ENCODE peak calls at places on chromosome 19, in nine cellular contexts. One of them, this sample, is unnamed.

GRCh38 chr19:33412617-33413425 is 39.3 kb downstream of the CEBPG start:
- DNase-seq in neuronal stem cell: no peak
- DNase-seq in neural progenitor cell: no peak
- DNase-seq in tibial artery: no peak
- DNase-seq in mesenchymal stem cell: no peak
- DNase-seq in heart right ventricle: no peak
- DNase-seq in CD8-positive, alpha-beta memory T cell: peak; percentile 34
- DNase-seq in RWPE1: no peak
- DNase-seq in substantia nigra: no peak
- DNase-seq in this sample: peak; percentile 27

GRCh38 chr19:2333807-2334211 is 5.3 kb downstream of the SPPL2B start:
- DNase-seq in substantia nigra: no peak
- DNase-seq in RWPE1: no peak
- DNase-seq in mesenchymal stem cell: no peak
- DNase-seq in neuronal stem cell: no peak
- DNase-seq in CD8-positive, alpha-beta memory T cell: no peak
- DNase-seq in tibial artery: no peak
- DNase-seq in neural progenitor cell: no peak
- DNase-seq in heart right ventricle: no peak
- DNase-seq in this sample: no peak

GRCh38 chr19:7907544-7907943 is 3.9 kb downstream of the MAP2K7 start:
- DNase-seq in tibial artery: no peak
- DNase-seq in substantia nigra: no peak
- DNase-seq in neuronal stem cell: no peak
- DNase-seq in RWPE1: no peak
- DNase-seq in neural progenitor cell: no peak
- DNase-seq in mesenchymal stem cell: no peak
- DNase-seq in heart right ventricle: no peak
- DNase-seq in CD8-positive, alpha-beta memory T cell: no peak
- DNase-seq in this sample: no peak

GRCh38 chr19:2266183-2266993 is 10.2 kb upstream of the JSRP1 start:
- DNase-seq in neuronal stem cell: no peak
- DNase-seq in tibial artery: peak; percentile 92
- DNase-seq in CD8-positive, alpha-beta memory T cell: no peak
- DNase-seq in mesenchymal stem cell: peak; percentile 52
- DNase-seq in heart right ventricle: peak; percentile 88
- DNase-seq in RWPE1: no peak
- DNase-seq in substantia nigra: peak; percentile 58
- DNase-seq in neural progenitor cell: no peak
- DNase-seq in this sample: peak; percentile 20

GRCh38 chr19:2494084-2494446 is 18.1 kb downstream of the GADD45B start:
- DNase-seq in tibial artery: no peak
- DNase-seq in neuronal stem cell: no peak
- DNase-seq in heart right ventricle: no peak
- DNase-seq in CD8-positive, alpha-beta memory T cell: no peak
- DNase-seq in neural progenitor cell: no peak
- DNase-seq in mesenchymal stem cell: peak; percentile 86
- DNase-seq in RWPE1: no peak
- DNase-seq in substantia nigra: no peak
- DNase-seq in this sample: peak; percentile 57

GRCh38 chr19:4536798-4537197 is 1.8 kb upstream of the PLIN5 start:
- DNase-seq in RWPE1: no peak
- DNase-seq in neural progenitor cell: no peak
- DNase-seq in tibial artery: no peak
- DNase-seq in neuronal stem cell: no peak
- DNase-seq in CD8-positive, alpha-beta memory T cell: no peak
- DNase-seq in heart right ventricle: no peak
- DNase-seq in substantia nigra: no peak
- DNase-seq in mesenchymal stem cell: no peak
- DNase-seq in this sample: no peak

GRCh38 chr19:543912-544608 is at the start of gene GZMM:
- DNase-seq in mesenchymal stem cell: no peak
- DNase-seq in substantia nigra: no peak
- DNase-seq in CD8-positive, alpha-beta memory T cell: peak; percentile 91
- DNase-seq in RWPE1: no peak
- DNase-seq in tibial artery: no peak
- DNase-seq in neural progenitor cell: no peak
- DNase-seq in neuronal stem cell: no peak
- DNase-seq in heart right ventricle: no peak
- DNase-seq in this sample: no peak

GRCh38 chr19:7913652-7914051 is 978 bp upstream of the TGFBR3L start:
- DNase-seq in CD8-positive, alpha-beta memory T cell: no peak
- DNase-seq in neural progenitor cell: no peak
- DNase-seq in neuronal stem cell: no peak
- DNase-seq in RWPE1: no peak
- DNase-seq in mesenchymal stem cell: no peak
- DNase-seq in heart right ventricle: no peak
- DNase-seq in substantia nigra: no peak
- DNase-seq in tibial artery: no peak
- DNase-seq in this sample: no peak

GRCh38 chr19:14941189-14941588 is at the start of gene OR7C2:
- DNase-seq in heart right ventricle: no peak
- DNase-seq in neuronal stem cell: no peak
- DNase-seq in mesenchymal stem cell: no peak
- DNase-seq in tibial artery: no peak
- DNase-seq in substantia nigra: no peak
- DNase-seq in CD8-positive, alpha-beta memory T cell: no peak
- DNase-seq in neural progenitor cell: no peak
- DNase-seq in RWPE1: no peak
- DNase-seq in this sample: no peak

GRCh38 chr19:14944456-14944855 is 3.2 kb downstream of the OR7C2 start:
- DNase-seq in mesenchymal stem cell: no peak
- DNase-seq in heart right ventricle: no peak
- DNase-seq in tibial artery: no peak
- DNase-seq in neuronal stem cell: no peak
- DNase-seq in neural progenitor cell: no peak
- DNase-seq in substantia nigra: no peak
- DNase-seq in CD8-positive, alpha-beta memory T cell: no peak
- DNase-seq in RWPE1: no peak
- DNase-seq in this sample: no peak

GRCh38 chr19:14940266-14940665 is 1.0 kb upstream of the OR7C2 start:
- DNase-seq in CD8-positive, alpha-beta memory T cell: no peak
- DNase-seq in neuronal stem cell: no peak
- DNase-seq in neural progenitor cell: no peak
- DNase-seq in RWPE1: no peak
- DNase-seq in heart right ventricle: no peak
- DNase-seq in mesenchymal stem cell: no peak
- DNase-seq in substantia nigra: no peak
- DNase-seq in tibial artery: no peak
- DNase-seq in this sample: no peak

GRCh38 chr19:14943601-14944000 is 2.3 kb downstream of the OR7C2 start:
- DNase-seq in tibial artery: no peak
- DNase-seq in neuronal stem cell: no peak
- DNase-seq in neural progenitor cell: no peak
- DNase-seq in RWPE1: peak; percentile 12
- DNase-seq in CD8-positive, alpha-beta memory T cell: no peak
- DNase-seq in substantia nigra: no peak
- DNase-seq in mesenchymal stem cell: no peak
- DNase-seq in heart right ventricle: no peak
- DNase-seq in this sample: no peak
- H3K27ac ChIP-seq in tibial artery: no peak overlapping the region
- H3K27ac ChIP-seq in neuronal stem cell: no peak overlapping the region
- H3K27ac ChIP-seq in neural progenitor cell: no peak overlapping the region
- H3K27ac ChIP-seq in RWPE1: no peak overlapping the region
- H3K27ac ChIP-seq in CD8-positive, alpha-beta memory T cell: no peak overlapping the region
- H3K27ac ChIP-seq in substantia nigra: no peak overlapping the region
- H3K27ac ChIP-seq in mesenchymal stem cell: no peak overlapping the region
- H3K27ac ChIP-seq in heart right ventricle: no peak overlapping the region
- H3K27ac ChIP-seq in this sample: no peak overlapping the region

GRCh38 chr19:11986754-11987153 is 21.9 kb downstream of the ZNF763 start:
- DNase-seq in substantia nigra: no peak
- DNase-seq in neural progenitor cell: no peak
- DNase-seq in RWPE1: no peak
- DNase-seq in heart right ventricle: no peak
- DNase-seq in mesenchymal stem cell: no peak
- DNase-seq in neuronal stem cell: no peak
- DNase-seq in CD8-positive, alpha-beta memory T cell: no peak
- DNase-seq in tibial artery: no peak
- DNase-seq in this sample: no peak

GRCh38 chr19:11978492-11979100 is 13.8 kb downstream of the ZNF763 start:
- DNase-seq in RWPE1: no peak
- DNase-seq in neural progenitor cell: no peak
- DNase-seq in substantia nigra: no peak
- DNase-seq in heart right ventricle: no peak
- DNase-seq in CD8-positive, alpha-beta memory T cell: no peak
- DNase-seq in neuronal stem cell: no peak
- DNase-seq in tibial artery: no peak
- DNase-seq in mesenchymal stem cell: no peak
- DNase-seq in this sample: no peak

GRCh38 chr19:11984986-11985385 is 20.1 kb downstream of the ZNF763 start:
- DNase-seq in neuronal stem cell: no peak
- DNase-seq in neural progenitor cell: peak; percentile 68
- DNase-seq in CD8-positive, alpha-beta memory T cell: no peak
- DNase-seq in RWPE1: no peak
- DNase-seq in tibial artery: no peak
- DNase-seq in substantia nigra: no peak
- DNase-seq in heart right ventricle: no peak
- DNase-seq in mesenchymal stem cell: no peak
- DNase-seq in this sample: no peak

GRCh38 chr19:11979527-11979926 is 14.7 kb downstream of the ZNF763 start:
- DNase-seq in heart right ventricle: no peak
- DNase-seq in substantia nigra: no peak
- DNase-seq in tibial artery: no peak
- DNase-seq in CD8-positive, alpha-beta memory T cell: no peak
- DNase-seq in neuronal stem cell: no peak
- DNase-seq in neural progenitor cell: no peak
- DNase-seq in RWPE1: no peak
- DNase-seq in mesenchymal stem cell: no peak
- DNase-seq in this sample: no peak

DNA sequence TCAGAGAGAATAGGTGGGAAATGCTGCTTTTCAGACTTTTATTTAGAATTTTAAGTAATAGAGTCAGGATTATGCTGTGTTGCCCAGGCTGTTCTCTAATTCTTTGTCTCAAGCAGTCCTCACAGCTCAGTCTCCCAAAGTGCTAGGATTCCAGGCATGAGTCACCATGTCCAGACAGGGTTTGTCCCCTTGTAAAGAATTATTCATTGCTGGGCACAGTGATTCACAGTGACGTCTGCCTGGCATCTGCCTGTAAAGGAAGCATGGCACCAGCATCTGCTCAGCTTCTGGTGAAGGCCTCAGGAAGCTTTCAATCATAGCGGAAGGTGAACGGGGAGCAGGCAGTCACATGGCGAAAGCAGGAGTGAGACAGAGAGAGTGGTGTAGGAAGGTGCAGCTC is 17.7 kb downstream of the ZNF763 start:
- DNase-seq in tibial artery: no peak
- DNase-seq in RWPE1: peak; percentile 30
- DNase-seq in heart right ventricle: no peak
- DNase-seq in mesenchymal stem cell: no peak
- DNase-seq in neuronal stem cell: no peak
- DNase-seq in CD8-positive, alpha-beta memory T cell: no peak
- DNase-seq in neural progenitor cell: no peak
- DNase-seq in substantia nigra: no peak
- DNase-seq in this sample: no peak
- H3K27ac ChIP-seq in tibial artery: no peak overlapping the region
- H3K27ac ChIP-seq in RWPE1: peak overlapping the region; percentile 52
- H3K27ac ChIP-seq in heart right ventricle: no peak overlapping the region
- H3K27ac ChIP-seq in mesenchymal stem cell: no peak overlapping the region
- H3K27ac ChIP-seq in neuronal stem cell: no peak overlapping the region
- H3K27ac ChIP-seq in CD8-positive, alpha-beta memory T cell: no peak overlapping the region
- H3K27ac ChIP-seq in neural progenitor cell: no peak overlapping the region
- H3K27ac ChIP-seq in substantia nigra: no peak overlapping the region
- H3K27ac ChIP-seq in this sample: no peak overlapping the region

GRCh38 chr19:13083627-13084026 is 19.0 kb downstream of the LYL1 start:
- DNase-seq in RWPE1: no peak
- DNase-seq in heart right ventricle: no peak
- DNase-seq in CD8-positive, alpha-beta memory T cell: no peak
- DNase-seq in neuronal stem cell: no peak
- DNase-seq in tibial artery: no peak
- DNase-seq in neural progenitor cell: no peak
- DNase-seq in mesenchymal stem cell: no peak
- DNase-seq in substantia nigra: no peak
- DNase-seq in this sample: no peak

GRCh38 chr19:13082192-13083007 is 20.3 kb downstream of the LYL1 start:
- DNase-seq in tibial artery: no peak
- DNase-seq in mesenchymal stem cell: peak; percentile 82
- DNase-seq in neural progenitor cell: peak; percentile 74
- DNase-seq in CD8-positive, alpha-beta memory T cell: no peak
- DNase-seq in substantia nigra: no peak
- DNase-seq in neuronal stem cell: no peak
- DNase-seq in RWPE1: no peak
- DNase-seq in heart right ventricle: no peak
- DNase-seq in this sample: no peak

GRCh38 chr19:13085673-13086072 is 17.0 kb downstream of the LYL1 start:
- DNase-seq in RWPE1: no peak
- DNase-seq in neural progenitor cell: no peak
- DNase-seq in CD8-positive, alpha-beta memory T cell: no peak
- DNase-seq in heart right ventricle: no peak
- DNase-seq in substantia nigra: no peak
- DNase-seq in mesenchymal stem cell: peak; percentile 21
- DNase-seq in tibial artery: no peak
- DNase-seq in neuronal stem cell: no peak
- DNase-seq in this sample: no peak

GRCh38 chr19:13086341-13086740 is 16.3 kb downstream of the LYL1 start:
- DNase-seq in heart right ventricle: no peak
- DNase-seq in substantia nigra: no peak
- DNase-seq in mesenchymal stem cell: no peak
- DNase-seq in CD8-positive, alpha-beta memory T cell: no peak
- DNase-seq in tibial artery: no peak
- DNase-seq in RWPE1: no peak
- DNase-seq in neural progenitor cell: no peak
- DNase-seq in neuronal stem cell: no peak
- DNase-seq in this sample: no peak

GRCh38 chr19:13083008-13083404 is 19.7 kb downstream of the LYL1 start:
- DNase-seq in mesenchymal stem cell: no peak
- DNase-seq in tibial artery: no peak
- DNase-seq in neural progenitor cell: no peak
- DNase-seq in neuronal stem cell: no peak
- DNase-seq in RWPE1: no peak
- DNase-seq in substantia nigra: no peak
- DNase-seq in CD8-positive, alpha-beta memory T cell: no peak
- DNase-seq in heart right ventricle: no peak
- DNase-seq in this sample: no peak
- H3K27ac ChIP-seq in mesenchymal stem cell: no peak overlapping the region
- H3K27ac ChIP-seq in tibial artery: peak overlapping the region; percentile 83
- H3K27ac ChIP-seq in neural progenitor cell: no peak overlapping the region
- H3K27ac ChIP-seq in neuronal stem cell: no peak overlapping the region
- H3K27ac ChIP-seq in RWPE1: peak overlapping the region; percentile 36
- H3K27ac ChIP-seq in substantia nigra: peak overlapping the region; percentile 77
- H3K27ac ChIP-seq in CD8-positive, alpha-beta memory T cell: no peak overlapping the region
- H3K27ac ChIP-seq in heart right ventricle: peak overlapping the region; percentile 44
- H3K27ac ChIP-seq in this sample: peak overlapping the region; percentile 85

DNA sequence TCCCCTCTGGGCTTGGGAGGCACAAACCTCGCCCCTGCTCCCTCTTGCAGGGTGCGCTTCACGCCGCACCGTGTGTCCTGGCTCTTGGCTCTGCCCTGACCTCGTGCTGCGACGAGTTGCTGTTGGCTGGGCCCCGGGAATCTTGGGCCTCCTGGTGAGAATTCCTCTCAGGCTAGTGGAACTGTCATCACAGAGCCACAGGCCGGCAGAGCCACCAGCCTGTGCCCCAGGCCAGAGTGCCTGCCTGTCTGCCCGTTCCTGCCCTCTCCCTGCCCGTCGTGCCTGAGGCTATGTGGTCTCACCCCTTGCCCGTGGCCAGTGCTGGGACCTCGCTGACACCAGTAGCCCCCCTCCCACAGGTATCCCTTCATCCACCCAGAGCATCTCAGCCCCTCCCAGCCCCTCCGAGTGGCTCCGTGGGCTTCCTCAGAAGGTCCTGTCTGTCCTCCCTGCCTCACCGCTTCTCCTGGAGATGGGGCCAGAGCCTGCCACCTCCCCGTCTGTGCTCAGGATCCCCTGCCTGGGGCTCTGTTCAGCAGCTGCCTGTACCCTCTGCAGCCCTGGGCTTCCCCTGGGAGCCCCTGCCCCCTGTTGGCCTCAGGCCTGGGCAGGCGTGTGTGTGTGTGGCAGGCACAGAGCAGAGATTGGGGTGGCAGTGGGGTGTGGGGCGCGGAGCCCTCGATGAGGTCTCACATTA is 13.3 kb downstream of the NDUFB7 start:
- DNase-seq in CD8-positive, alpha-beta memory T cell: no peak
- DNase-seq in substantia nigra: no peak
- DNase-seq in neural progenitor cell: no peak
- DNase-seq in RWPE1: no peak
- DNase-seq in heart right ventricle: no peak
- DNase-seq in tibial artery: no peak
- DNase-seq in neuronal stem cell: no peak
- DNase-seq in mesenchymal stem cell: no peak
- DNase-seq in this sample: no peak
- H3K27ac ChIP-seq in CD8-positive, alpha-beta memory T cell: no peak overlapping the region
- H3K27ac ChIP-seq in substantia nigra: peak overlapping the region; percentile 23
- H3K27ac ChIP-seq in neural progenitor cell: no peak overlapping the region
- H3K27ac ChIP-seq in RWPE1: peak overlapping the region; percentile 100
- H3K27ac ChIP-seq in heart right ventricle: peak overlapping the region; percentile 84
- H3K27ac ChIP-seq in tibial artery: no peak overlapping the region
- H3K27ac ChIP-seq in neuronal stem cell: no peak overlapping the region
- H3K27ac ChIP-seq in mesenchymal stem cell: no peak overlapping the region
- H3K27ac ChIP-seq in this sample: no peak overlapping the region

This sample was measured in caudate nucleus.